ENCODE peak calls at places on chromosomes 5 and 9, in ten cellular contexts. H, Z, Q, O, C, P, S, W, Y and R are unnamed samples.

GRCh38 chr5:179828756-179829421 is 8.2 kb downstream of the SQSTM1 start:
- DNase-seq in Y (no peak), C (no peak), S (no peak), H (no peak), W (no peak), Q (no peak), Z (no peak), P (no peak), O (no peak), R (no peak)

GRCh38 chr9:96029722-96030515 is 154.4 kb downstream of the ERCC6L2 start:
- DNase-seq in Q (no peak), Z (no peak), H (no peak), S (no peak), W (no peak), P (no peak), O (no peak), C (no peak), Y (no peak), R (no peak)

GRCh38 chr5:172499287-172499686 is 45.0 kb upstream of the SH3PXD2B start:
- DNase-seq in W (no peak), P (no peak), Y (no peak), S (no peak), C (no peak), O (no peak), Z (no peak), H (peak), Q (no peak), R (no peak)

GRCh38 chr9:38208206-38208901 is 139.3 kb upstream of the SHB start:
- DNase-seq in W (no peak), C (no peak), Y (no peak), P (no peak), H (peak), O (no peak), Z (no peak), S (no peak), Q (no peak), R (no peak)

GRCh38 chr5:165495829-165496380 is 1990.5 kb downstream of the MAT2B start:
- DNase-seq in H (no peak), Q (no peak), C (peak), Y (peak), W (no peak), S (no peak), Z (no peak), P (peak), O (no peak), R (no peak)

GRCh38 chr9:10112798-10113197 is 500.0 kb downstream of the PTPRD start:
- DNase-seq in H (no peak), Y (no peak), O (no peak), P (no peak), W (peak), C (no peak), Q (no peak), S (peak), Z (no peak), R (no peak)

GRCh38 chr9:107410045-107410819 is 79.3 kb downstream of the KLF4 start:
- DNase-seq in S (no peak), Q (no peak), O (no peak), H (no peak), W (no peak), Y (no peak), Z (no peak), P (no peak), C (no peak), R (no peak)

GRCh38 chr9:121773954-121774714 is 122.7 kb downstream of the DAB2IP start:
- DNase-seq in P (no peak), O (no peak), H (no peak), Y (no peak), C (no peak), Z (no peak), W (peak), S (no peak), Q (no peak), R (no peak)

GRCh38 chr5:131854134-131854533 is 57.3 kb upstream of the FNIP1 start:
- DNase-seq in H (no peak), S (no peak), Q (no peak), Z (no peak), O (no peak), W (no peak), Y (peak), C (no peak), P (peak), R (no peak)

GRCh38 chr9:108800632-108801099 is 55.1 kb downstream of the ACTL7B start:
- DNase-seq in Y (no peak), O (no peak), Q (no peak), W (peak), C (no peak), H (no peak), P (no peak), Z (no peak), S (peak), R (no peak)

GRCh38 chr5:7813576-7813975 is 37.4 kb downstream of the CFAP90 start:
- DNase-seq in P (no peak), Y (no peak), C (no peak), O (no peak), S (no peak), Q (no peak), Z (no peak), W (no peak), H (no peak), R (no peak)

GRCh38 chr5:67960939-67961338 is 254.6 kb upstream of the PIK3R1 start:
- DNase-seq in Y (no peak), Q (no peak), Z (no peak), C (no peak), O (no peak), P (no peak), H (no peak), W (peak), S (no peak), R (no peak)

GRCh38 chr9:37290881-37291485 is 131.5 kb upstream of the GRHPR start:
- DNase-seq in H (no peak), Z (no peak), Q (no peak), C (peak), O (no peak), P (peak), S (no peak), W (no peak), Y (peak), R (no peak)

GRCh38 chr9:4680750-4681149 is 1.4 kb downstream of the CDC37L1 start:
- DNase-seq in C (no peak), P (peak), Q (no peak), W (no peak), H (no peak), Z (no peak), S (no peak), O (no peak), Y (peak), R (no peak)

GRCh38 chr5:180868960-180869359 is 7.9 kb upstream of the ZFP62 start:
- DNase-seq in H (peak), Y (peak), Q (peak), O (peak), C (peak), S (peak), Z (peak), P (peak), W (peak), R (peak)

DNA sequence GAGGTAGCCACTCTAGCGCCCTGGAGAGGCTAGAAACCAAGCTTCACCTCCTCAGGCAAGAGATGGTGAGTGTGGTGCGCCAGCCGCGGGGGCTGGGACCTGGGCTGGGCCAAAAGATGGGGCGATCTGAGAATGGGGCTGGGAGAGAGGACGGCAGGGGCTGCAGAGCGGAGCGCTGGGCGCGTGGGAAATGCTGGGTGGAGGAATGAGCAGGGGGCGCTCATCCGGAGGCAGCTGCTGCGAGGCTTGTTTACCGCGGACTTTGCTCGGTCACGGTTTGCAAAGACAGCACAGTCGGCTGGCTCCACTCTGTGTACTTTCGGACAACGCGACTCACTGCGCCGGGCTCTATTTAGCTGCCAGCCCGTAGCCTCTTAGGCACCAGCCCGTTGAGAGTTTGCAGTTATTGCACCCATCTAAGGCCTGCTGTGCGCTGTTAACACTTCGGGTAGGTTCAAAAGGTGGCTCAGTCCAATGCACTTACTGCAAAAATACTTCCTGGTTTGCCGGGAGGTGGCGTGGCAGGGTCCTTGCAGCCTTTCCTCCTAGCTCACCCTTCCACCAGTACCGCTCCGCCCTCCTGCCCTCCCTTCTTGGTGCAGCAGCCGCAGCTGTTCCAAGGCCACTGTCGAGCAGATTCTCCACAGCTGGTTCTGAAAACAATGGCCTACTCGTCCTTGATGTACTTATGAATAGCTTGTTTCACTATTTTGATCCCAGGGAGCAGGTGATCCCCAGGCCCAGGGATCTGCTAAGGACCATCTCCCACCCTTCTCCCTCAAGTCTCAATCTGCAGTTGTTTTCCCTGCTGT is 1.3 kb downstream of the LURAP1L start:
- DNase-seq in O (peak), W (peak), P (peak), Y (peak), H (peak), C (peak), Z (peak), Q (peak), S (peak), R (peak)
- TF ChIP-seq CTCF in O (peak), W (peak), P (peak), Y (peak), H (peak), C (peak), Z (peak), Q (peak), S (peak), R (peak)

GRCh38 chr9:79809477-79809876 is 237.7 kb downstream of the TLE4 start:
- DNase-seq in O (no peak), Z (no peak), W (no peak), P (peak), H (no peak), C (peak), Q (no peak), Y (no peak), S (no peak), R (no peak)

GRCh38 chr9:79812507-79813261 is 240.9 kb downstream of the TLE4 start:
- DNase-seq in C (no peak), Q (no peak), Z (no peak), O (no peak), H (no peak), Y (no peak), W (no peak), S (no peak), P (no peak), R (no peak)

GRCh38 chr9:79809931-79810330 is 238.2 kb downstream of the TLE4 start:
- DNase-seq in W (no peak), H (no peak), O (no peak), C (peak), P (peak), Q (peak), Y (peak), Z (no peak), S (no peak), R (peak)

GRCh38 chr9:79813262-79813646 is 241.5 kb downstream of the TLE4 start:
- DNase-seq in Z (no peak), H (no peak), Y (no peak), S (no peak), O (no peak), Q (no peak), W (no peak), P (no peak), C (no peak), R (no peak)

GRCh38 chr9:79812099-79812498 is 240.3 kb downstream of the TLE4 start:
- DNase-seq in P (no peak), Y (no peak), S (no peak), Q (no peak), W (no peak), Z (no peak), C (no peak), H (no peak), O (no peak), R (no peak)
- H3K4me3 ChIP-seq in P (no peak), Y (no peak), S (no peak), Q (no peak), W (no peak), Z (no peak), C (no peak), H (no peak), O (no peak), R (no peak)

DNA sequence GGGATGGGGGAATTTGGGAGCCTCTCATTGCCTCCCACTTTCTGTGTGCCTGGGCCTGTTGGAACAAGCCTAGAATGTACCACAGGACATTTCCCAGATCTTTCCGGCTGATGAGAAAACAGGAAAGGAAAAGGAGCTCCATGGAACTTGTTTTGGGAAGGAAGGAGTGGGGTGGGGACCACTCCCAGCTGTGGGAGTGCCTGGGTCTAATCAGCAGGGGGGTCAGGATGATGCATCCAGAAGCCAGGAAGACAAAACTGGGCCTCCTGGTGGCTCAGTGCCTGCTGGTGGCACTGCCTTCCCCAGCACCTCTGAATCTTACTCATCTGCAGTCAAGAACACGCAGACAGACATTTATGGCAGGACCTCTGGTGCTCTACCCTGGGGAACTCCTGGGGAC is 2.8 kb downstream of the SMIM33 start:
- DNase-seq in Q (no peak), Z (peak), S (no peak), P (no peak), W (no peak), H (no peak), Y (peak), O (no peak), C (no peak), R (no peak)
- TF ChIP-seq CTCF in Q (no peak), Z (no peak), S (no peak), P (no peak), W (no peak), H (no peak), Y (no peak), O (no peak), C (no peak), R (peak)

GRCh38 chr5:15266841-15267240 is 233.1 kb upstream of the FBXL7 start:
- DNase-seq in Q (no peak), P (no peak), Z (no peak), Y (no peak), W (no peak), S (no peak), C (no peak), O (no peak), H (no peak), R (no peak)
- H3K4me3 ChIP-seq in Q (no peak), P (no peak), Z (no peak), Y (no peak), W (no peak), S (no peak), C (no peak), O (no peak), H (no peak), R (no peak)

DNA sequence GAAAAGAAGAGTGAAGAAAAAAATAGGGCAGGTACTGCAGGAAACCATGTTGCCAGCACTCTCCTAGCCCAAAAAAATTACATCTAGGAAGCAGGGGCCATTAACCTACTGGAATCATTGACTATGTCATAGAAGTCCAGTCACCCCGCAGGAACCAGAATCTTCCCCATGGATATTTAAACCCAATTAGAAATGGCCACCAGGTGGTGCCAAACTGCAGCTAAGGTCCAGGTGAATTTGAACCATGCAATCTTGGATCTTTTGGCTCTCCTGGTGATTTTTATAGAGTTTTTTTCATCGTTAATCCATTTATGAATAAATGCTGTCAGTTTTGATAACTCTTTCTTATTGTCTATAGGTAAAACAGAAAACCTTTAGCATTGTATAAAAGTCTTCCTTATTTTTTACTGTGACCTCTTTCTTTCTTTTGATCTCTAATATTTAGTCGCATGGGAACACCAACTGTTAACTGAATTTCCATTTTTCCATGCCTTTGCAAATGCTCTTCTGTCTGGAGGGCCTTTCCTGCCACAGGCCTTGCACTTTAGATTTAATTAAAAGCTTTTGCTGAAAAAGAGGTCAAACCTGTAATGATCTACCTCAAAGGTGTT is 147.5 kb upstream of the FGF10 start:
- DNase-seq in S (no peak), O (no peak), C (peak), Z (peak), Q (peak), P (peak), W (no peak), H (peak), Y (peak), R (no peak)
- TF ChIP-seq CTCF in S (peak), O (peak), C (peak), Z (peak), Q (peak), P (peak), W (peak), H (peak), Y (peak), R (peak)

DNA sequence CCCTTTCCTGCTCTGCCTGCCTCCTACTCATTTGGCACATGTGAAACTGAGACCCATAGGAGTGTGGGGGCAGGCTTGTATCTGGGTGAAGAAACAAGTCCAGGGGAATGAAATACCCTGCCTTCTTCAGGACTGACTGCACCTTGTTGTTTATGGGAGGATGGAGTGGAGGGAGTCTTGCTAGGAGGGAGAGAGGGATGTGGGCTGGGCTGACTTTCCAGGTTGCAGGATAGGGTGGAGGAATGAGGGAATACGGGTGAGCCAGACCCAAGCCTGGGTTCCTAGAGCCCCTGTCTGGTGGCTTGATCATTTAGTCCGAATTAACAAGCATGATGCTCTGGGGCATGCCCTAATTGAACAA is 3.3 kb downstream of the CXXC5 start:
- DNase-seq in Z (no peak), O (no peak), Y (no peak), S (no peak), C (peak), W (peak), P (no peak), H (no peak), Q (no peak), R (no peak)
- H3K4me3 ChIP-seq in Z (peak), O (no peak), Y (peak), S (peak), C (peak), W (peak), P (peak), H (peak), Q (peak), R (no peak)

DNA sequence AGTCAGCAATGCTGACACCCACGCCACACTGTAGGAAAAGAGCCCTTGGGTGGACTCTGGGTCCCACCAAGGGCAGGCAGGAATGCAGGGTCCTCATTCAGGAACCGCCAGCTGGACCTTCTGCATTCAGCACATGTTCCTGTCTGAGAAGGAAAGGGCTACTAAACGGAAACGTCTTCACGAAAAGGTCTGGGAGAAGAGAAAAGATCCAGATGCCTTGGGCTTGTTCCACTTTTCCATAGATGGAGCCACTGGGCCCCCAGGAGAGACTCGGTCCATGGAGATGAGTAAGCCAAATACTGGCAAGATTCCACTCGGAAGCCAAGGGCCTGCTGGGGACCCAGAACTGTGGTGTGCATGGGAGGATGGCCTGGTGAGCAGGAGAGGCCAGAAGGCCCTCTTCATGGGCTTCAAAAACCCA is 38.4 kb downstream of the LHFPL2 start:
- DNase-seq in Q (no peak), W (no peak), Y (peak), O (peak), H (no peak), C (peak), Z (no peak), P (peak), S (no peak), R (no peak)
- TF ChIP-seq CTCF in Q (no peak), W (no peak), Y (peak), O (no peak), H (no peak), C (peak), Z (peak), P (no peak), S (no peak), R (peak)

GRCh38 chr9:129458663-129459549 is 162.0 kb downstream of the C9orf50 start:
- DNase-seq in Y (no peak), H (no peak), W (peak), P (no peak), Z (peak), Q (no peak), O (peak), S (peak), C (no peak), R (no peak)
- H3K4me3 ChIP-seq in Y (no peak), H (peak), W (peak), P (no peak), Z (no peak), Q (no peak), O (no peak), S (peak), C (no peak), R (no peak)